ENCODE peak calls at places on chromosome 2, in five cellular contexts. G is upper lobe of left lung, R is transverse colon, A is breast epithelium, X is esophagus muscularis mucosa. O is an unnamed sample.

GRCh38 chr2:102839668-102840388 is 78.0 kb downstream of the TMEM182 start:
- DNase-seq in X (no peak), R (no peak), A (no peak), G (no peak), O (no peak)

GRCh38 chr2:63425606-63426005 is 162.7 kb downstream of the WDPCP start:
- DNase-seq in G (no peak), R (no peak), A (no peak), X (no peak), O (no peak)

GRCh38 chr2:55420901-55421300 is 1.2 kb upstream of the CCDC88A start:
- DNase-seq in X (no peak), G (no peak), R (no peak), A (no peak), O (no peak)

GRCh38 chr2:128531856-128532255 is 213.2 kb upstream of the HS6ST1 start:
- DNase-seq in G (no peak), R (no peak), A (no peak), X (no peak), O (no peak)

GRCh38 chr2:226490172-226490571 is 309.4 kb downstream of the IRS1 start:
- DNase-seq in G (no peak), X (no peak), A (no peak), R (no peak), O (no peak)

GRCh38 chr2:96679843-96680242 is 37.3 kb downstream of the FER1L5 start:
- DNase-seq in X (no peak), A (no peak), R (no peak), G (peak; percentile 45), O (no peak)

GRCh38 chr2:191713837-191714236 is 35.9 kb downstream of the NABP1 start:
- DNase-seq in G (peak; percentile 28), A (no peak), X (no peak), R (no peak), O (no peak)

GRCh38 chr2:239692348-239692747 is 291.5 kb upstream of the HDAC4 start:
- DNase-seq in X (peak; percentile 87), A (no peak), G (no peak), R (no peak), O (peak; percentile 44)

GRCh38 chr2:41966431-41966893 is 81.4 kb upstream of the PKDCC start:
- DNase-seq in G (peak; percentile 30), R (peak; percentile 73), A (peak; percentile 84), X (no peak), O (peak; percentile 96)
- TF ChIP-seq POLR2AphosphoS5 in G (peak; percentile 21), R (peak; percentile 55), A (no peak), X (peak; percentile 79), O (peak; percentile 86)

GRCh38 chr2:218252509-218253247 is 8.1 kb upstream of the GPBAR1 start:
- DNase-seq in R (no peak), X (no peak), A (no peak), G (no peak), O (no peak)
- TF ChIP-seq POLR2A in R (no peak), X (no peak), A (no peak), G (no peak), O (no peak)

DNA sequence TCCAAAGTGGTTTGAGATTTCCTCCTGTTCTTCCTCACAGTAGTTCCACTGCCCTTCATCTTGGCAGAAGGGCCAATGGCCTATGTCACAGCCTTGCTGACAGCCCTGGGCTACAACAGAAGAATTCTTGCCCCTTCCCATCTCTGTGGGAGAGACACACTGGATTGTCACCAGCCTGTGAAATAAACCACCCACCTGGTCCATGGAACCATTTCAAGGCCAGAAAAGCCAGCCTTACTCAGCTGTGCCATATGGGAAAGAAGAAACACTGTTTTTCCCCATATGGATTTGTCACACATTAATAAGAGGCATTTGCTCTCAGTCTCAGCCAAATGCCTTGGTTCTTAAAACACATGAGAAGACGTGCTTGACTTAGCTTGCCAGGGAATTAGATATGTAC is 308.5 kb upstream of the TNP1 start:
- DNase-seq in A (no peak), R (no peak), G (no peak), X (peak; percentile 39), O (no peak)
- TF ChIP-seq POLR2AphosphoS5 in A (no peak), R (no peak), G (no peak), X (no peak), O (no peak)

GRCh38 chr2:233117811-233118480 is 57.8 kb downstream of the INPP5D start:
- DNase-seq in X (no peak), A (no peak), R (no peak), G (no peak), O (no peak)
- TF ChIP-seq POLR2A in X (no peak), A (no peak), R (no peak), G (no peak), O (no peak)